ENCODE peak calls at places on chromosomes 6 and 20, in five cellular contexts. W is tibial artery, Z is heart left ventricle, A is adrenal gland, X is ascending aorta. G is an unnamed sample.

GRCh38 chr20:43963872-43964791 is 49.5 kb downstream of the TOX2 start:
- DNase-seq in X (no peak), Z (peak; percentile 58), W (peak; percentile 68), A (peak; percentile 51), G (no peak)

GRCh38 chr6:39102024-39102820 is 12.8 kb downstream of the SAYSD1 start:
- DNase-seq in W (no peak), Z (no peak), A (no peak), X (no peak), G (no peak)

GRCh38 chr6:151254451-151255081 is 14.8 kb downstream of the AKAP12 start:
- DNase-seq in W (no peak), Z (no peak), A (no peak), X (no peak), G (no peak)

GRCh38 chr6:155245193-155245592 is 18.6 kb upstream of the CLDN20 start:
- DNase-seq in X (no peak), W (no peak), Z (no peak), A (no peak), G (no peak)

GRCh38 chr6:106098383-106099234 is 12.5 kb downstream of the PRDM1 start:
- DNase-seq in Z (peak; percentile 45), A (peak; percentile 19), W (no peak), X (no peak), G (peak; percentile 52)

GRCh38 chr20:34544109-34544793 is 14.3 kb upstream of the MAP1LC3A start:
- DNase-seq in Z (peak; percentile 24), W (no peak), A (no peak), X (no peak), G (no peak)

GRCh38 chr6:113719545-113719944 is 137.6 kb upstream of the MARCKS start:
- DNase-seq in X (no peak), A (no peak), Z (no peak), W (no peak), G (no peak)

GRCh38 chr6:149513915-149514314 is 29.1 kb upstream of the ZC3H12D start:
- DNase-seq in X (no peak), Z (no peak), W (no peak), A (no peak), G (no peak)

GRCh38 chr20:58760881-58761280 is 68.3 kb downstream of the NPEPL1 start:
- DNase-seq in X (no peak), Z (no peak), W (no peak), A (no peak), G (no peak)

GRCh38 chr20:23130622-23130916 is 44.4 kb upstream of the CD93 start:
- DNase-seq in X (no peak), A (peak; percentile 57), W (peak; percentile 63), Z (no peak), G (no peak)

GRCh38 chr6:25511386-25511785 is 140.6 kb upstream of the SCGN start:
- DNase-seq in X (no peak), Z (no peak), W (no peak), A (no peak), G (no peak)

GRCh38 chr6:87183687-87184086 is 28.3 kb downstream of the ZNF292 start:
- DNase-seq in W (no peak), X (no peak), A (no peak), Z (no peak), G (no peak)

GRCh38 chr20:11443382-11444119 is 474.1 kb upstream of the BTBD3 start:
- DNase-seq in Z (no peak), W (no peak), X (no peak), A (no peak), G (no peak)

GRCh38 chr6:36610576-36611336 is 16.6 kb downstream of the SRSF3 start:
- DNase-seq in A (no peak), X (no peak), W (peak; percentile 10), Z (no peak), G (no peak)

GRCh38 chr6:217048-217659 is 75.1 kb upstream of the DUSP22 start:
- DNase-seq in W (no peak), X (no peak), A (peak; percentile 29), Z (no peak), G (no peak)

GRCh38 chr6:106637718-106638341 is 8.5 kb downstream of the QRSL1 start:
- DNase-seq in X (no peak), W (no peak), Z (no peak), A (no peak), G (no peak)

GRCh38 chr6:137811121-137811911 is 55.7 kb upstream of the TNFAIP3 start:
- DNase-seq in W (peak; percentile 78), Z (peak; percentile 70), A (peak; percentile 89), X (peak; percentile 76), G (peak; percentile 72)

GRCh38 chr6:89763550-89763949 is 56.0 kb downstream of the MDN1 start:
- DNase-seq in W (no peak), X (no peak), Z (no peak), A (no peak), G (no peak)

GRCh38 chr6:77040566-77041195 is 422.6 kb downstream of the HTR1B start:
- DNase-seq in A (no peak), X (no peak), Z (no peak), W (no peak), G (no peak)

GRCh38 chr6:44642870-44643522 is 255.5 kb downstream of the CDC5L start:
- DNase-seq in Z (no peak), W (no peak), A (no peak), X (no peak), G (no peak)

GRCh38 chr20:4040283-4041179 is 25.2 kb upstream of the RNF24 start:
- DNase-seq in X (no peak), W (no peak), Z (no peak), A (no peak), G (no peak)

GRCh38 chr6:130997061-130997753 is 65.8 kb downstream of the EPB41L2 start:
- DNase-seq in A (no peak), Z (no peak), W (no peak), X (no peak), G (no peak)

GRCh38 chr20:24986436-24987015 is 6.0 kb downstream of the APMAP start:
- DNase-seq in X (no peak), Z (no peak), W (no peak), A (no peak), G (no peak)

GRCh38 chr20:24983896-24984295 is 8.7 kb downstream of the APMAP start:
- DNase-seq in Z (no peak), A (no peak), X (no peak), W (no peak), G (no peak)

GRCh38 chr20:24984963-24985640 is 7.4 kb downstream of the APMAP start:
- DNase-seq in W (no peak), X (no peak), A (no peak), Z (no peak), G (no peak)

GRCh38 chr20:24987244-24987643 is 5.3 kb downstream of the APMAP start:
- DNase-seq in X (no peak), W (no peak), Z (no peak), A (no peak), G (no peak)

DNA sequence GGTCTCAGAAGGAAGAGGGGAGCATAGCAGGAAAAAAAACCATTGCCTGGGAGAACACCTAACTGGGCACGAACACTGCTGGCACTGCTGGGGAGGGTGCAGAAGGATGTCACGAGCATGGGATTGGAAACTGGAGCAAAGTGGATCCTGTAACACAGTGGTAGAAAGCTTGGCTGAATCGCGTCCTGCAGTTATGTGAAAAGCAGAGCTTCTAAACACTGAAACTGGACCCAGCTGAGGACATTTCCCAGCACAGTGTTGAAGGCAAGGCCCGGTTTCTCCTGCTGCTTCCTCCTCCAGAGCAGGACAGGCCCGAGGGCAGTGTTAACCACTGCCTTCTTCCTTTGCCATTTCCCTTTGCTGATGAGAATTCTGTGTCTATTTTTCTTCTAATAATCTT is 6.7 kb downstream of the APMAP start:
- DNase-seq in X (no peak), A (no peak), Z (no peak), W (no peak), G (no peak)
- H3K4me1 ChIP-seq in X (no peaks in the 10 kb centered on the region), A (peaks cover 7% of the 10 kb centered on the region), Z (peaks cover 11% of the 10 kb centered on the region), W (peaks cover under 1% of the 10 kb centered on the region), G (peaks cover 4% of the 10 kb centered on the region)

GRCh38 chr6:52186075-52186474 is at the start of gene IL17A:
- DNase-seq in W (no peak), A (no peak), X (no peak), Z (no peak), G (no peak)
- H3K4me3 ChIP-seq in W (no peak within 1 kb of the TSS), A (no peak within 1 kb of the TSS), X (no peak within 1 kb of the TSS), Z (no peak within 1 kb of the TSS), G (no peak within 1 kb of the TSS)

DNA sequence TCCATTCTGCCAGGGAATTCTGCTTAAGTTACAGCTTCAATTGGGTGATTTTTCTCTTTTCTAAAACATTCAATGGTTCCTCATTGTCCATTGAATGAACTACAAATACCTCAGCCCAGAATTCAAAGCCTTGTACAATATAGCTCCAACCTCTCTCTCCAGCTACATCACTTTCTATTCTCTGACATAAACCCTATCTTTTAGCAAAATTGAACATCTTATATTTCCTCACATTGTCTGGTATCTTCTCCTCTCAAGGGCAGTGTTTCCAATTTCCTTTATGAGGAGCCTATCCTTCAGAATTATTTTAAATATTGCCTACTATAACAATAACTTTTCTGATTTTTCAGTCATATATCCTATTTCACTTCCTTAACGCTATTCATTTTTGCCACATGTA is 203.6 kb upstream of the RNF217 start:
- DNase-seq in A (no peak), W (no peak), X (no peak), Z (no peak), G (no peak)
- TF ChIP-seq CTCF in A (no peak), W (no peak), X (no peak), Z (no peak), G (no peak)

DNA sequence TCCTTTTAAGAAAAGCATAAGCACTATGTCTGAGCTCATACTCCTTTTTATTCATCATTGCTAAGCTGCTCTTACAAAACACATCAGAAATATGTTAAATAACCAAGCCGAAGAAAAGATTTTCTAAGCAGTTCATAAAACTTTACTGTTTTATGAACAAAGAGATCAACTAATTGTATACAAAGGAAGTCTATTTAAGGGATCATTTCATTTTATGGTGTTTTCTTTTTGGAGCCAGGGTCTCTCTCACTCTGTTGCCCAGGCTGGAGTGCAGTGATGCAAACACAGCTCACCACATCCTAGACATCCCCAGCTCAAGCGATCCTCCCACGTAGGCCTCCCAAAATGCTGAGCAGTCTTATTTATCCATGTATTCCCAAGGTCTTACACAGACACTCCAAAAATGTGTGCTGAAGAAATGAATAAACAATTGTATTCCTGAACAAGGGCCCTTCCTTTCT is 9.3 kb downstream of the NUDT3 start:
- DNase-seq in W (no peak), Z (no peak), X (no peak), A (peak; percentile 35), G (no peak)
- H3K4me1 ChIP-seq in W (peaks cover 19% of the 10 kb centered on the region), Z (peaks cover 38% of the 10 kb centered on the region), X (no peaks in the 10 kb centered on the region), A (peaks cover 53% of the 10 kb centered on the region), G (peaks cover 14% of the 10 kb centered on the region)

GRCh38 chr6:48542191-48542590 is 431.2 kb upstream of the PTCHD4 start:
- DNase-seq in A (no peak), Z (no peak), W (no peak), X (no peak), G (no peak)

GRCh38 chr6:48541669-48542068 is 430.7 kb upstream of the PTCHD4 start:
- DNase-seq in A (no peak), Z (no peak), W (no peak), X (no peak), G (no peak)
- H3K4me3 ChIP-seq in A (no peak overlapping the region), Z (no peak overlapping the region), W (no peak overlapping the region), X (no peak overlapping the region), G (no peak overlapping the region)

DNA sequence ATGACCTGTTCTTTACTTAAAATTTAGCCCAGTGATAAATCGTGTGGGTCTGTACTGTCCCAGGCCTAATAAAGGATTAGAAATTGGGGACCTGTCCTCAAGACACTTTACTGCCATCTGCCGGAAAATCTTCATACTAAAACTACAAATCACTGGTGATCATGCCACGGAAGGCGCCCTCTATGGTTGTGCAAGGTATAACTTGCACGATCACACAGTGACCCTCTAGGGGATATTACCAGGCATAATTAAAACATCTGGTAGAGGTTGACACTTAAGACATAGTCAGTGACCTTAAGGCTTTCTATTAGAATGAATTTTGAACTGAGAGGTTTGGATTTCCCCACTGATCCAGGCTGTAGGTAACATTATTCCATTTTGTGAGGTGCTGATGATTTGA is 172.6 kb downstream of the BMP2 start:
- DNase-seq in X (no peak), W (no peak), Z (no peak), A (peak; percentile 0), G (no peak)
- TF ChIP-seq CTCF in X (no peak), W (no peak), Z (no peak), A (no peak), G (no peak)

G was measured in lung.